ENCODE peak calls at places on chromosome 17, in four cellular contexts. O is coronary artery, Z is stomach, M is right lobe of liver. L is an unnamed sample.

GRCh38 chr17:48011405-48012150 is 26.0 kb downstream of the COPZ2 start:
- DNase-seq in Z (peak; percentile 32), O (no peak), M (peak; percentile 35), L (peak; percentile 33)

GRCh38 chr17:79810138-79811027 is 13.5 kb upstream of the CBX8 start:
- DNase-seq in Z (peak; percentile 84), M (peak; percentile 85), O (no peak), L (peak; percentile 73)

GRCh38 chr17:83161298-83162034 is 82.1 kb downstream of the METRNL start:
- DNase-seq in Z (no peak), O (peak; percentile 67), M (no peak), L (peak; percentile 67)

GRCh38 chr17:39867891-39868553 is at the start of gene ZPBP2:
- DNase-seq in M (no peak), Z (no peak), O (no peak), L (no peak)

GRCh38 chr17:78412403-78412802 is 34.0 kb downstream of the PGS1 start:
- DNase-seq in O (no peak), M (no peak), Z (no peak), L (peak; percentile 64)

GRCh38 chr17:79072544-79072943 is 2.1 kb upstream of the ENGASE start:
- DNase-seq in Z (no peak), M (no peak), O (no peak), L (no peak)

GRCh38 chr17:72421128-72422092 is 300.6 kb downstream of the SOX9 start:
- DNase-seq in Z (peak; percentile 71), M (no peak), O (no peak), L (peak; percentile 70)

GRCh38 chr17:51423421-51424160 is 163.2 kb downstream of the UTP18 start:
- DNase-seq in Z (no peak), O (no peak), M (no peak), L (no peak)

GRCh38 chr17:4604111-4604644 is 19.8 kb downstream of the SMTNL2 start:
- DNase-seq in O (no peak), M (peak; percentile 53), Z (peak; percentile 65), L (peak; percentile 36)

GRCh38 chr17:63479495-63480184 is 2.8 kb downstream of the ACE start:
- DNase-seq in M (peak; percentile 45), O (peak; percentile 62), Z (no peak), L (no peak)

GRCh38 chr17:40474419-40475002 is 26.9 kb downstream of the TNS4 start:
- DNase-seq in M (no peak), O (no peak), Z (no peak), L (no peak)

GRCh38 chr17:37605813-37606505 is 3.3 kb downstream of the SYNRG start:
- DNase-seq in M (no peak), O (no peak), Z (no peak), L (no peak)

GRCh38 chr17:59839646-59840328 is 53.0 kb downstream of the TUBD1 start:
- DNase-seq in Z (no peak), O (no peak), M (no peak), L (peak; percentile 16)

DNA sequence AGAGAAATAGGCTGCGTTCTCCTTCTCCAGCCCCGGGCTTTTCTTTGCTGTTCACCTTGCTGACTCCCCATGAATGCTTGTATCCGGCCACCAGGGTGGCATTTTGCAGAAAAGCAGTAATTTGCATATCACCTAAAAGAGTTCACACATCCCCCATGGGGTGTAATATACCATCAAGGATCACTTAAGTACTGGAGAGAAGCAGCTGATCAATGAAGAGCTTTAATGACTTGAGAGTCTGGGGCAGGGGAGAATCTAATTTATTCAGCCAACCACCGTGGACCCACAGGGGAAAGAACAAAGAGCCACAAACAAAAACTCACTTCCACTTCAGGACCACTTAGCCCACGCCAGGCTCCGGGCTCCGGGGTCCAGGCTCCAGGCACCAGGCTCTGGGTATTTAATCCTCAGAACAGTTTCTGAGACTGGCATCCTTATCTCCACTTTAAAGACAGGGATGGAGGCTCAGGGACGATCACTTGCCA is 33.9 kb upstream of the SEC14L1 start:
- DNase-seq in O (no peak), M (no peak), Z (no peak), L (no peak)
- H3K27ac ChIP-seq in O (no peak overlapping the region), M (no peak overlapping the region), Z (no peak overlapping the region), L (peak overlapping the region; percentile 80)

DNA sequence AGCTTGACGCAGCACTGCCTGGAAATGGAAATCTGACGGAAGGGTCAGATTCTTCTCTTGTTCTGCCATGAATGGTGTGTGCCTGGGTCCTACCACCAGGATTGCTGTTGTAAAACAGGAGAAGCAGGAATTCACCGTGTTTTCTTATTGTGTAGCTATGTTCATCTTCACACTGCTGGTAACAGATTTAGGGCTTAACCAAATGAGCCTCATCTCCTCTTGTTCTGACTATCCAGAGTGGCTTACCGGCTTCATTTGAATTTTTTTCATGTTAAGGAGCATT is 97.3 kb upstream of the CHMP6 start:
- DNase-seq in O (no peak), Z (no peak), M (no peak), L (no peak)
- H3K27ac ChIP-seq in O (no peak overlapping the region), Z (no peak overlapping the region), M (no peak overlapping the region), L (no peak overlapping the region)

GRCh38 chr17:57423541-57423940 is 167.2 kb downstream of the MSI2 start:
- DNase-seq in O (no peak), Z (no peak), M (no peak), L (no peak)

GRCh38 chr17:57419940-57420522 is 163.7 kb downstream of the MSI2 start:
- DNase-seq in Z (no peak), M (no peak), O (no peak), L (no peak)

GRCh38 chr17:57422574-57423164 is 166.3 kb downstream of the MSI2 start:
- DNase-seq in M (no peak), Z (no peak), O (no peak), L (no peak)

GRCh38 chr17:57420674-57421392 is 164.5 kb downstream of the MSI2 start:
- DNase-seq in M (no peak), Z (peak; percentile 36), O (no peak), L (no peak)

DNA sequence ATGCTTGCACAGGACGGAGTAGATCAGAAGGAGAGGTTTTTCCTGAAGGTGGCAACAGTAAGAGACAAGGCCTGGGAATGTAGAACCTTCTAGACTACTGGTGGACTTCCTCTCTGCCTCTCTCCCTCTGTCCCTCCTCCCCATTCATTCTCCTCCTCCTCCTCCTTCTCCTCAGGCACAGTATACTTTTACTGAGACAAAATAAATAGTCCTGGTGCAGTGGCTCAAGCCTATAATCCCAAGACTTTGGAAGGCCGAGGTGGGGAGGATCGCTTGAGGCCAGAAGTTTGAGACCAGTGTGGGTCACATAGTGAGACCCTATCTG is 165.0 kb downstream of the MSI2 start:
- DNase-seq in O (no peak), M (no peak), Z (no peak), L (no peak)
- H3K27ac ChIP-seq in O (no peak overlapping the region), M (no peak overlapping the region), Z (peak overlapping the region; percentile 14), L (no peak overlapping the region)

GRCh38 chr17:49727353-49727752 is 19.6 kb upstream of the SLC35B1 start:
- DNase-seq in O (no peak), M (no peak), Z (no peak), L (no peak)

GRCh38 chr17:49730078-49730786 is 22.5 kb upstream of the SLC35B1 start:
- DNase-seq in Z (peak; percentile 55), M (peak; percentile 88), O (peak; percentile 89), L (no peak)

GRCh38 chr17:49729074-49729473 is 21.3 kb upstream of the SLC35B1 start:
- DNase-seq in M (no peak), O (no peak), Z (no peak), L (no peak)

GRCh38 chr17:49728425-49728824 is 20.7 kb upstream of the SLC35B1 start:
- DNase-seq in Z (no peak), M (no peak), O (no peak), L (no peak)

DNA sequence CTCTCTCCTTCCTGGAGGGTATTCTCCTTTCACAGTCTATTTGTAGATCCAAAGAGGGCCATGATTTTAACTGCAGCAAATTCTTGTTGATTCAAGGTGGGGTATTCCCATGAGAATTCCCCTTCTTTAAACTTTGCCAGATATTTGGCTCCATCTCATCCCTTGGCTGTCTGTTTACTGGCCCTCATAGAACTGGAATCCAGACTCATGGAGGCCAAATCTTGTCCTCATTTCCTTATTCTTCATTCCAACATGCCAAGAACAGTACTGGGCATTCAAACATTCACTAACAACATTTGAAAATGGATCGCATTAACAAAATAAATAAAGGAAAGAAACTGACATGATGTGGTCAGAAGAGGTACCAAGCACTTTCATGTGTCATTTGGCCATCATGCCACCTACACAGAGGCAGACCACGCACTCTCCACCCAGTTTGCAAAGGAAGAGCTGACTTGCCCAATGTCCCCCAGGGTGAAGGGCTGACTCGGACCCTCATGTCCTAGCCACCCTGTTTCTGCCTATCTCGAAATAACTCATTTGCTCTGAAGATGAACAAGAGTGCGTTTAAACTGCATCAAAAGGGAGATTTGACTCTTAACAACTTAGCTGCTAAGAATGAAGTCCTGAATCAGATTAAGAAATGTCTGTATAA is 23.1 kb upstream of the SLC35B1 start:
- DNase-seq in O (no peak), M (no peak), Z (no peak), L (no peak)
- H3K27ac ChIP-seq in O (peak overlapping the region; percentile 82), M (no peak overlapping the region), Z (peak overlapping the region; percentile 48), L (peak overlapping the region; percentile 2)

GRCh38 chr17:54948380-54948779 is 20.1 kb downstream of the COX11 start:
- DNase-seq in M (no peak), Z (no peak), O (no peak), L (no peak)

GRCh38 chr17:54944796-54945195 is 23.7 kb downstream of the COX11 start:
- DNase-seq in Z (no peak), O (no peak), M (no peak), L (no peak)

GRCh38 chr17:54945246-54945645 is 23.2 kb downstream of the COX11 start:
- DNase-seq in Z (no peak), M (no peak), O (no peak), L (no peak)

GRCh38 chr17:54947396-54947795 is 21.1 kb downstream of the COX11 start:
- DNase-seq in Z (no peak), O (no peak), M (no peak), L (no peak)

DNA sequence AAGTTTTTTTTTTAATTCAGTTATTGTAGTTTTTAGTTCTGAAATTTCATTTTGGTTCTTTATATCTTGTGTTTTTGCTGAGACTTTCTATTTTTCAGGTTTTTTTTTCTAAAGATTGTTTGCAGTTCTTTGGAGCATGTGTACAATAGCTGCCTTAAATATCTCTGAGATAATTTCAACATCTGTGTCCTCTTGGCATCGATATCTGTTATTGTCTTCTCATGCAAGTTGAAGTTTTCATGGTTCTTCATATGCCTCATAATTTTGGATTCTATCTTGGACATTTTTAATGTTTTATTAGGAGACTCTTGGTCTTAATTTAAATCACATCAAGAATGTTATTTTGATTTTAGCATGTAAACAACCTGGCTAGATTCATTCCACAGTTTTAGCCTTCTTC is 22.8 kb downstream of the COX11 start:
- DNase-seq in O (no peak), M (no peak), Z (no peak), L (no peak)
- H3K27ac ChIP-seq in O (no peak overlapping the region), M (no peak overlapping the region), Z (no peak overlapping the region), L (no peak overlapping the region)